ENCODE peak calls at places on chromosome 11, in nine cellular contexts. B is suprapubic skin, P is A549, S is body of pancreas, G is A673, T is mammary epithelial cell, K is transverse colon, Q is mesothelial cell of epicardium, C is tibial nerve. L is an unnamed sample.

GRCh38 chr11:130909650-130910049 is 6.6 kb downstream of the SNX19 start:
- DNase-seq in K (no peak), T (peak), Q (no peak), P (no peak), G (peak), S (no peak), B (no peak), C (no peak), L (peak)

GRCh38 chr11:33742249-33742851 is 6.1 kb upstream of the CD59 start:
- DNase-seq in K (no peak), C (no peak), P (no peak), T (no peak), Q (no peak), B (no peak), G (peak), S (no peak), L (peak)

GRCh38 chr11:123590296-123590912 is 64.0 kb downstream of the SCN3B start:
- DNase-seq in P (peak), S (peak), K (peak), C (no peak), T (peak), G (no peak), B (no peak), Q (no peak), L (peak)

GRCh38 chr11:96107143-96107829 is 183.4 kb upstream of the MTMR2 start:
- DNase-seq in B (no peak), T (no peak), K (no peak), P (no peak), C (no peak), G (no peak), S (no peak), Q (no peak), L (no peak)

GRCh38 chr11:6022954-6023353 is 7.6 kb downstream of the OR56A1 start:
- DNase-seq in T (peak), C (no peak), P (peak), S (peak), B (no peak), K (no peak), G (peak), Q (no peak), L (peak)

GRCh38 chr11:21921151-21921550 is 271.7 kb upstream of the ANO5 start:
- DNase-seq in K (no peak), B (no peak), S (no peak), C (no peak), G (no peak), Q (no peak), P (no peak), T (no peak), L (no peak)

GRCh38 chr11:121714356-121714755 is 261.6 kb upstream of the SORL1-AS1 start:
- DNase-seq in Q (no peak), B (no peak), T (peak), C (no peak), P (no peak), S (no peak), G (no peak), K (no peak), L (no peak)

GRCh38 chr11:35418282-35418846 is 994 bp downstream of the SLC1A2 start:
- DNase-seq in S (peak), B (no peak), K (no peak), Q (no peak), C (no peak), T (no peak), P (no peak), G (no peak), L (no peak)

GRCh38 chr11:17014774-17015638 is 792 bp upstream of the PLEKHA7 start:
- DNase-seq in K (peak), B (peak), P (peak), S (peak), Q (peak), C (no peak), G (peak), T (no peak), L (peak)

GRCh38 chr11:72301486-72301885 is 57.5 kb upstream of the PHOX2A start:
- DNase-seq in C (no peak), G (no peak), P (no peak), S (no peak), B (no peak), Q (no peak), K (no peak), T (no peak), L (no peak)

GRCh38 chr11:117868088-117868487 is 8.4 kb downstream of the FXYD6 start:
- DNase-seq in K (no peak), C (no peak), B (no peak), G (no peak), S (no peak), T (no peak), Q (no peak), P (no peak), L (no peak)

GRCh38 chr11:78898376-78898775 is 323.7 kb upstream of the NARS2 start:
- DNase-seq in C (no peak), Q (no peak), G (no peak), S (no peak), P (no peak), K (no peak), T (no peak), B (no peak), L (no peak)

GRCh38 chr11:102957953-102958352 is 2.4 kb upstream of the MMP13 start:
- DNase-seq in S (no peak), B (no peak), K (no peak), Q (no peak), C (no peak), T (peak), G (no peak), P (no peak), L (peak)

GRCh38 chr11:24312464-24313238 is 184.2 kb upstream of the LUZP2 start:
- DNase-seq in C (no peak), B (no peak), G (peak), K (no peak), S (no peak), T (no peak), P (no peak), Q (no peak), L (no peak)

GRCh38 chr11:72328366-72329224 is 84.6 kb upstream of the PHOX2A start:
- DNase-seq in T (no peak), G (no peak), C (no peak), K (no peak), P (no peak), Q (no peak), B (no peak), S (no peak), L (no peak)

GRCh38 chr11:8870461-8871282 is 40.3 kb upstream of the AKIP1 start:
- DNase-seq in Q (peak), S (peak), B (peak), C (peak), G (peak), T (peak), P (peak), K (peak), L (peak)

GRCh38 chr11:72491001-72491400 is 56.7 kb upstream of the CLPB start:
- DNase-seq in B (no peak), K (no peak), Q (no peak), C (no peak), P (no peak), S (no peak), G (no peak), T (no peak), L (no peak)

GRCh38 chr11:746289-747175 is 732 bp upstream of the TALDO1 start:
- DNase-seq in G (peak), B (no peak), Q (no peak), T (no peak), S (peak), P (no peak), K (no peak), C (no peak), L (peak)

GRCh38 chr11:118938491-118939411 is 13.0 kb upstream of the BCL9L start:
- DNase-seq in Q (no peak), B (no peak), T (peak), K (peak), C (no peak), G (no peak), S (no peak), P (no peak), L (peak)

GRCh38 chr11:18016789-18017188 is 3.9 kb upstream of the SERGEF start:
- DNase-seq in C (no peak), P (no peak), T (no peak), G (no peak), Q (no peak), K (no peak), B (no peak), S (no peak), L (no peak)

GRCh38 chr11:110918351-110918750 is 206.1 kb upstream of the ARHGAP20 start:
- DNase-seq in Q (no peak), K (no peak), T (no peak), C (no peak), S (no peak), G (no peak), B (no peak), P (no peak), L (no peak)

GRCh38 chr11:119493712-119494111 is 70.7 kb upstream of the THY1 start:
- DNase-seq in B (no peak), K (peak), P (no peak), S (peak), T (peak), C (no peak), G (peak), Q (peak), L (peak)

GRCh38 chr11:44403176-44403575 is 93.2 kb upstream of the ALX4 start:
- DNase-seq in T (no peak), B (peak), Q (no peak), G (no peak), P (no peak), K (no peak), S (no peak), C (no peak), L (no peak)

GRCh38 chr11:88849368-88849767 is 216.4 kb downstream of the GRM5 start:
- DNase-seq in G (no peak), K (no peak), S (no peak), P (no peak), B (no peak), Q (no peak), T (peak), C (no peak), L (no peak)

GRCh38 chr11:124837491-124837856 is 27.8 kb upstream of the ROBO3 start:
- DNase-seq in T (peak), Q (no peak), G (peak), B (no peak), C (no peak), P (peak), K (no peak), S (no peak), L (peak)

DNA sequence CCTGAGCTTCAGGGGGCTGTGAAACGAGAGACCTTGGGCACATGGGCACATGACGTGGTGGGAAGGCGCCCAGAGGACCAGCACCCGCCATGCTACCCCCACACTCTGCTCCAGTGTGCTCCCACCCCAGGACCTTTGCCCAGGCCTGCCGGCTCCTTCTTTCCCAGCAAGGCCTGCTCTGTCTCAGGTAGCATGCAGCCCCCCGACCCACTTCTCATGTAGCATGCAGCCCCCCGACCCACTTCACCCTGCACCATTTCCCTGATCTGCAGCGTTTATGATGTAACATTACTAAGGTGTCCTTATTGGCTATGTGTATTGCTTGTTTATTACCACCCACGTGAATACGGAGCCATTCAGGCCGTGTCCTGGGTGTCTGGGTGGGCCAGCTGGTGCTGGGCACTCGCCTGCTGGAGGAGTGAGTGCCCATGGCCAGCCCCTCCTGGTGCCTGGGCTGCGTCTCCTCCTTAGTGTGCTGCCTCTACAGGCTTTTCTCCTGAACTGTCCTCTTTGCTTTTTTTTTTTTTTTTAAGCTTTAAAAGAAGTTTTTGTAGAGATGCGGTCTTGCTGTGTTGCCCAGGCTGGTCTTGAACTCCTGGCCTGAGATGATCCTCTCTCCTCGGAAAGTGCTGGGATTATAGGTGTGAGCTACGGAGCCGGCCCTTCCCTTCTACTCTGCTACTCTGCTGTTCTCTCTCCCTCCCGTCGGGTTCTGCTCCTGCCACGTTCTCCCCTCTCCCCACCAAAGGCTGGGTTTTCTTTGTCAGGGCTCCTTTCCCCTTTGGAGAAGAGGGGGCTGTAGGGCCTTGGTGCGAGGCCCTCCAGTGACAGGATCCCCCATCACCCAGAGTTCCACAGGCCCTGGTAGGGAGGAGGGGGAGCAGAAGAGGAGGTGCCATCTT is 29.4 kb downstream of the LRP5 start:
- DNase-seq in T (no peak), B (no peak), S (no peak), C (no peak), K (no peak), Q (no peak), P (no peak), G (no peak), L (no peak)
- TF ChIP-seq CTCF in T (peak), B (no peak), S (no peak), C (no peak), K (peak), Q (no peak), P (no peak), G (peak), L (no peak)

DNA sequence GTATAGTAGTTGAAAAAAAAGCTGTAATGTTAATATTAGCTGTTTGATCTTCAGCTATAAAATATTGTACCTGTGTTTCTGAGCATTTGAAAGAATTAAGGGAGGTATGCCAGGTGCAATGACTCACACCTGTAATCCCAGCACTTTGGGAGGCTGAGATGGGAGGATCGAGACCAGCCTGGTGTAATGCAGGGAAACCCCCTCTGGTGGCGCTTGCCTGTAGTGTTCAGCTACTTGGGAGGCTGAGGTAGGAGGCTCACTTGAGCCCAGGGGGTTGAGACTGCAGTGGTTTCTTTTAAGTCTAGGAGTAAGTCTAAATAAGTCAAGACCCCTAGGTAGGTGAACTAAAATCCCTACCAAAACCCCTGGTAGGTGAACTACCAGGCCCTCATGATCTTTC is 37.1 kb downstream of the TAF1D start:
- DNase-seq in P (no peak), T (no peak), G (peak), Q (no peak), K (no peak), C (no peak), B (no peak), S (no peak), L (peak)
- TF ChIP-seq CTCF in P (no peak), T (no peak), G (peak), Q (no peak), K (no peak), C (no peak), B (no peak), S (no peak), L (no peak)

GRCh38 chr11:65208785-65209710 is 27.3 kb downstream of the CAPN1 start:
- DNase-seq in Q (no peak), P (no peak), G (no peak), S (peak), C (no peak), K (peak), T (no peak), B (peak), L (no peak)
- TF ChIP-seq CTCF in Q (no peak), P (no peak), G (no peak), S (no peak), C (no peak), K (peak), T (no peak), B (no peak), L (no peak)

GRCh38 chr11:2891291-2891690 is 5.7 kb upstream of the CDKN1C start:
- DNase-seq in Q (no peak), K (no peak), G (peak), C (no peak), T (no peak), B (no peak), S (no peak), P (no peak), L (peak)
- TF ChIP-seq CTCF in Q (no peak), K (no peak), G (peak), C (no peak), T (no peak), B (no peak), S (no peak), P (no peak), L (no peak)

GRCh38 chr11:12099132-12099873 is 11.1 kb upstream of the MICAL2 start:
- DNase-seq in K (no peak), Q (no peak), B (no peak), G (no peak), T (no peak), C (no peak), P (no peak), S (no peak), L (no peak)
- TF ChIP-seq CTCF in K (no peak), Q (no peak), B (no peak), G (no peak), T (no peak), C (no peak), P (no peak), S (no peak), L (no peak)

GRCh38 chr11:76424891-76425290 is 19.9 kb upstream of the EMSY start:
- DNase-seq in S (no peak), B (no peak), P (no peak), T (no peak), G (no peak), C (no peak), Q (no peak), K (no peak), L (no peak)

GRCh38 chr11:76424379-76424778 is 20.4 kb upstream of the EMSY start:
- DNase-seq in P (no peak), Q (no peak), B (no peak), C (no peak), G (no peak), K (no peak), S (no peak), T (peak), L (no peak)

GRCh38 chr11:76415073-76415472 is 29.7 kb upstream of the EMSY start:
- DNase-seq in G (no peak), C (no peak), Q (no peak), S (peak), K (no peak), B (no peak), P (no peak), T (no peak), L (no peak)

GRCh38 chr11:76419896-76420295 is 24.9 kb upstream of the EMSY start:
- DNase-seq in C (no peak), T (no peak), Q (no peak), G (peak), P (peak), S (peak), K (no peak), B (no peak), L (peak)
- TF ChIP-seq CTCF in C (no peak), T (peak), Q (no peak), G (peak), P (peak), S (peak), K (no peak), B (no peak), L (peak)

GRCh38 chr11:70421123-70421522 is 22.8 kb downstream of the CTTN start:
- DNase-seq in S (no peak), Q (no peak), T (no peak), B (no peak), C (no peak), P (no peak), K (no peak), G (no peak), L (no peak)
- TF ChIP-seq CTCF in S (no peak), Q (no peak), T (no peak), B (no peak), C (no peak), P (no peak), K (no peak), G (no peak), L (no peak)

GRCh38 chr11:27722117-27722844 is 22.0 kb upstream of the BDNF start:
- DNase-seq in Q (no peak), G (peak), B (no peak), T (peak), C (no peak), P (peak), K (peak), S (peak), L (no peak)

GRCh38 chr11:27720277-27720830 is 20.1 kb upstream of the BDNF start:
- DNase-seq in B (no peak), S (peak), G (peak), K (peak), C (no peak), P (peak), Q (peak), T (peak), L (peak)

GRCh38 chr11:27723685-27724084 is 23.4 kb upstream of the BDNF start:
- DNase-seq in C (no peak), T (no peak), P (no peak), S (no peak), B (no peak), G (no peak), Q (no peak), K (no peak), L (no peak)

GRCh38 chr11:27721505-27722116 is 21.4 kb upstream of the BDNF start:
- DNase-seq in K (no peak), C (no peak), Q (no peak), T (no peak), P (no peak), G (no peak), B (no peak), S (no peak), L (no peak)

DNA sequence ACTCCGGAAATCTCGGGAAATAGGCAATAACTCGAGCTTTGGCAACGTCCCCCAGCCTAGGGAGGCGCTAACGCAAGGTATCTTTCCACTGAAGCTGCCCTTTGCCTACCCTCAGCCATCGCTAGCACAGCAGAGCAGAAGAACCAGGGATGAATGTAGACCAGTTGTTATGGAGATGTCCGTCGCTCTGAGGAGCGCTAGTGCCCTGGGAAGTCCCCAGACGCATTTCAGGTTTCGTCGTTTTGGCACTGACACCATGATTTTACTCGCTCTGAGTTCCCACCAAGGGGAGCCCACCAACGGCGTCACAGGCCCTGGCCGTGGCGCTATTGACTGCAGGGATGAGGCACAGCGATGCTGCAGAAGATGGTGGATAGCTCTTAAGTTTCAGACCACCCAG is 22.7 kb upstream of the BDNF start:
- DNase-seq in Q (no peak), C (no peak), P (no peak), S (no peak), B (no peak), G (no peak), K (no peak), T (no peak), L (no peak)
- TF ChIP-seq CTCF in Q (no peak), C (no peak), P (no peak), S (no peak), B (no peak), G (no peak), K (no peak), T (no peak), L (no peak)

L was measured in MCF 10A.